ENCODE peak calls at places on chromosomes 7 and 10, in four cellular contexts. L is CD4-positive, alpha-beta memory T cell; V is aorta; G is endodermal cell. X is an unnamed sample. For H3K9me3, the result is how much of the 10 kb centered on the place peaks cover.

GRCh38 chr10:43221419-43222293 is 45.2 kb downstream of the RASGEF1A start:
- DNase-seq in G (peak), V (peak), L (no peak), X (peak)

GRCh38 chr7:102433319-102434038 is at the start of gene ORAI2:
- DNase-seq in G (peak), V (peak), L (peak), X (peak)

GRCh38 chr10:26449726-26450125 is 11.6 kb downstream of the APBB1IP start:
- DNase-seq in L (no peak), G (no peak), V (no peak), X (no peak)

GRCh38 chr10:93468532-93469213 is 13.5 kb downstream of the MYOF start:
- DNase-seq in G (no peak), L (no peak), V (peak), X (no peak)

GRCh38 chr7:151017953-151018420 is 6.3 kb downstream of the ATG9B start:
- DNase-seq in L (peak), V (peak), G (peak), X (peak)

GRCh38 chr10:51291961-51292360 is 217.7 kb downstream of the PRKG1 start:
- DNase-seq in L (no peak), G (no peak), V (no peak), X (no peak)

GRCh38 chr10:113111900-113112853 is 162.1 kb downstream of the TCF7L2 start:
- DNase-seq in L (no peak), V (peak), G (peak), X (no peak)

GRCh38 chr7:35694161-35694783 is 663 bp downstream of the HERPUD2 start:
- DNase-seq in L (no peak), V (no peak), G (no peak), X (no peak)

GRCh38 chr7:111900283-111900682 is 305.9 kb downstream of the DOCK4 start:
- DNase-seq in G (no peak), V (no peak), L (no peak), X (no peak)

GRCh38 chr10:74586088-74586585 is 240.3 kb upstream of the KAT6B start:
- DNase-seq in V (no peak), L (peak), G (no peak), X (peak)

GRCh38 chr10:85612378-85612775 is 754.2 kb downstream of the GRID1 start:
- DNase-seq in G (peak), L (peak), V (no peak), X (peak)

GRCh38 chr10:103114876-103115275 is 78.2 kb downstream of the NT5C2 start:
- DNase-seq in G (no peak), L (no peak), V (no peak), X (no peak)

GRCh38 chr7:32616625-32617024 is 121.3 kb downstream of the AVL9 start:
- DNase-seq in V (peak), L (no peak), G (no peak), X (no peak)

GRCh38 chr10:28681345-28681763 is 4.0 kb downstream of the BAMBI start:
- DNase-seq in V (peak), L (no peak), G (no peak), X (no peak)

GRCh38 chr10:64726466-64726865 is 1205.3 kb downstream of the REEP3 start:
- DNase-seq in V (no peak), G (no peak), L (no peak), X (no peak)

GRCh38 chr7:29612596-29612995 is 49.0 kb downstream of the PRR15 start:
- DNase-seq in L (no peak), V (no peak), G (no peak), X (no peak)

GRCh38 chr7:114819629-114820362 is 102.1 kb upstream of the MDFIC start:
- DNase-seq in L (no peak), V (no peak), G (no peak), X (no peak)

GRCh38 chr7:83161851-83162401 is 758 bp downstream of the PCLO start:
- DNase-seq in V (no peak), G (no peak), L (no peak), X (no peak)

GRCh38 chr10:69588358-69588757 is 15.1 kb upstream of the NEUROG3 start:
- DNase-seq in L (no peak), G (no peak), V (no peak), X (no peak)

GRCh38 chr10:48634984-48635557 is 30.2 kb upstream of the ARHGAP22 start:
- DNase-seq in V (no peak), L (no peak), G (no peak), X (no peak)

GRCh38 chr7:113199841-113200240 is 81.5 kb upstream of the SMIM30 start:
- DNase-seq in L (no peak), V (no peak), G (no peak), X (no peak)

GRCh38 chr7:136709876-136710275 is 158.6 kb upstream of the CHRM2 start:
- DNase-seq in G (no peak), L (no peak), V (no peak), X (no peak)

GRCh38 chr10:68196707-68197106 is 35.2 kb downstream of the ATOH7 start:
- DNase-seq in G (no peak), V (no peak), L (no peak), X (no peak)
- H3K9me3 ChIP-seq in G (under half), V (under half), L (under half), X (under half)

GRCh38 chr7:158450476-158451124 is 137.0 kb downstream of the PTPRN2 start:
- DNase-seq in V (no peak), G (peak), L (no peak), X (no peak)
- H3K9me3 ChIP-seq in V (under half), G (half or more), L (under half), X (under half)

GRCh38 chr7:158193446-158193845 is 394.2 kb downstream of the PTPRN2 start:
- DNase-seq in G (no peak), V (no peak), L (no peak), X (no peak)

GRCh38 chr7:158191671-158192070 is 396.0 kb downstream of the PTPRN2 start:
- DNase-seq in G (no peak), L (no peak), V (no peak), X (no peak)

GRCh38 chr7:158190756-158191155 is 396.9 kb downstream of the PTPRN2 start:
- DNase-seq in G (no peak), V (no peak), L (no peak), X (no peak)

GRCh38 chr7:158192956-158193355 is 394.7 kb downstream of the PTPRN2 start:
- DNase-seq in G (no peak), V (no peak), L (no peak), X (no peak)

GRCh38 chr7:158192184-158192835 is 395.3 kb downstream of the PTPRN2 start:
- DNase-seq in L (no peak), V (no peak), G (no peak), X (no peak)
- H3K9me3 ChIP-seq in L (under half), V (under half), G (half or more), X (under half)

DNA sequence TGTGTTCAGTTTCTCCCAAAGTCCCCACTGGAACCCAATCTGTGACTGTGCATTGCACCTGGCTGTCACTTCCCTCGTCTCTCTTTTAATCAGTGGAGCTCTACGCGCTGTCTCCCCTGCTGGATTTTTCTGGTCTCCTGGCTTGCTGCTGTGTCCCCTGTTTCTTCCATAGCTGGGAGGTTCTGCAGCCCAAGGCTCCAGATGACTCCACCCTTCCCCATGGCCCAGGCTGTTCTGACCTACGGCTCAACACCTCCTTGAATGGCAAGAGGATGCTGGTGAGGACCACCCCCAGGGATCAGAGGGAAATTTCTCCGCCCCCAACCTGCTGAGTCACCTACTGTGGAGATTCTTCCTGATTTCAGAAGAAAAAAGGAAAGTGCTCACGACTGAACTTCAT is 961.4 kb upstream of the ZNF722 start:
- DNase-seq in G (no peak), L (no peak), V (no peak), X (no peak)
- H3K9me3 ChIP-seq in G (half or more), L (under half), V (under half), X (under half)

GRCh38 chr10:1217661-1218060 is 161.5 kb downstream of the WDR37 start:
- DNase-seq in L (no peak), V (no peak), G (no peak), X (no peak)

GRCh38 chr10:1214882-1215540 is 158.8 kb downstream of the WDR37 start:
- DNase-seq in V (no peak), L (no peak), G (no peak), X (no peak)

GRCh38 chr10:1217237-1217587 is 161.0 kb downstream of the WDR37 start:
- DNase-seq in V (no peak), L (no peak), G (no peak), X (no peak)

GRCh38 chr10:1215862-1216575 is 159.8 kb downstream of the WDR37 start:
- DNase-seq in L (no peak), V (no peak), G (no peak), X (no peak)

DNA sequence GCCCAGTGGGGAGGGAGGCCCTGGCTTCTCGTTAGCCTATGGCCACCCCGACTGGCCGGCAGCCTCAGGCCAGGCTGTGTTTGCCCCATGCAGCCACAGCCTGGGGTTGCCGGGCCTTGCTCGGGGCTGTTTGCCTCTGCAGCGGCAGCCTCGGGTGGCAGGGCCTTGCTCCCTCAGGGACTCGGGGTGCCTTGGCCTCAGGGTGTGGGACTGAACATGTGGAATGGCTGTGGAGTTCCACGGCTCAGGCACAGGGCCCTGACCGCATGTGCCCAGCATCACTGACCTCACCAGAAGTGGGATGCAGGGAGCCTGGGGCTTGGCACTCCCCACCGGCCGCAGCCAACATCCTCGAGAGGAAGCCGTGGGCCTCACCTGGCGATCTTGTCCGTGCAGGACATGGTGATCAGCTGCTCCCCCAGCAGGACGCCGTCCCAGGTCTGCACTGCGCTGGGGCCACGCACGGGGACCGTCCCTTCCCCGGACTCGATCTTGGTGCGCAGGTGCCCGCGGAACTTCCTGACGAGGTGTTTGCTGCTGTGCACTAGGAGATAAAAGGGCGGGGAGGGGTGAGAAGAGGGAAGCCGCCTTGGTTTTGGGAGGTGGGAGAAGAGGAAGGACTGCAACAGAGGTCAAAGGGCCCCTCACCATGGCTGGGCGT is 160.5 kb downstream of the WDR37 start:
- DNase-seq in G (no peak), L (no peak), V (no peak), X (no peak)
- H3K9me3 ChIP-seq in G (under half), L (under half), V (under half), X (under half)

GRCh38 chr10:37489658-37490003 is 364.2 kb downstream of the ANKRD30A start:
- DNase-seq in G (no peak), L (no peak), V (no peak), X (no peak)
- H3K9me3 ChIP-seq in G (half or more), L (under half), V (under half), X (under half)

GRCh38 chr7:57256637-57257375 is 124.6 kb upstream of the ZNF479 start:
- DNase-seq in L (no peak), V (no peak), G (no peak), X (no peak)
- H3K9me3 ChIP-seq in L (under half), V (under half), G (half or more), X (under half)